ENCODE peak calls at places on chromosomes 4 and X, in seven cellular contexts. X is vagina, R is heart left ventricle, T is PC-3, L is IMR-90, J is left lung, W is AG04450. O is an unnamed sample.

GRCh38 chr4:17805580-17805979 is 5.0 kb downstream of the DCAF16 start:
- DNase-seq in T (no peak), R (no peak), W (no peak), L (no peak), J (no peak), X (no peak), O (no peak)

GRCh38 chr4:118910221-118910620 is 21.6 kb downstream of the SYNPO2 start:
- DNase-seq in R (no peak), W (no peak), T (no peak), X (no peak), L (peak), J (no peak), O (no peak)

GRCh38 chr4:97646997-97647396 is 496.3 kb downstream of the STPG2 start:
- DNase-seq in T (peak), R (no peak), J (no peak), L (no peak), W (no peak), X (no peak), O (no peak)

GRCh38 chr4:175536852-175537453 is 275.1 kb downstream of the GPM6A start:
- DNase-seq in X (no peak), T (peak), J (no peak), W (peak), R (no peak), L (peak), O (no peak)

GRCh38 chr4:182927505-182927904 is 10.3 kb upstream of the DCTD start:
- DNase-seq in R (no peak), X (no peak), T (no peak), W (no peak), J (no peak), L (no peak), O (no peak)

GRCh38 chrX:11386001-11386523 is 92.8 kb downstream of the AMELX start:
- DNase-seq in R (no peak), T (peak), J (no peak), W (peak), L (peak), X (no peak), O (no peak)

GRCh38 chr4:132934901-132935300 is 214.2 kb upstream of the PCDH10 start:
- DNase-seq in T (no peak), R (no peak), X (no peak), L (no peak), J (no peak), W (no peak), O (no peak)

GRCh38 chr4:1215347-1216075 is 33.4 kb downstream of the CTBP1 start:
- DNase-seq in J (no peak), L (no peak), T (no peak), X (no peak), W (no peak), R (no peak), O (no peak)

GRCh38 chr4:25029479-25030282 is 1.1 kb downstream of the LGI2 start:
- DNase-seq in W (no peak), X (no peak), T (no peak), R (no peak), L (no peak), J (no peak), O (no peak)

GRCh38 chr4:25030283-25031076 is at the start of gene LGI2:
- DNase-seq in W (no peak), X (no peak), R (peak), J (peak), L (no peak), T (peak), O (peak)

GRCh38 chr4:25031077-25031606 is 396 bp upstream of the LGI2 start:
- DNase-seq in R (peak), L (no peak), T (no peak), W (no peak), J (no peak), X (no peak), O (peak)

DNA sequence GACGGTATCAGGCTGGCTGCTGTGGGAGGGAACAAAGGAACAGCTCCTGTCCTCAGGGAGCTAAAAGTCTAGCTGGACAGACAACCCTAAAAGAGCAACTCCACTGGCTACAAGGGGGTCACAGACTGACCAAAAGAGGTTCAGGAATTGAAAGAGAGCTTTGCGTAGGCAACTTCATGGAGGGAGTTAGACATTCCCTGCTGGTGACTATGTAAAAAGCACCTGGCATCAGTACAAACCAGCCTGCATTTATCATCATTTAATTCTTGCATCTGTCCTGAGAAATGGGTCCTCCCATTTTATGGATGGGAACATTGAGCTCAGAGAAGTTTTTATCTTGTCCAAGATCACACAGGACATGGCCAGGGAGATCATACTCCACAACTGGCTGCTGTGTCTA is 1.4 kb upstream of the LGI2 start:
- DNase-seq in X (no peak), J (no peak), W (no peak), T (peak), L (peak), R (no peak), O (no peak)
- TF ChIP-seq CTCF in X (no peak), J (no peak), W (no peak), T (no peak), L (no peak), R (no peak), O (peak)

GRCh38 chr4:140641105-140641555 is 72.4 kb upstream of the UCP1 start:
- DNase-seq in R (no peak), L (no peak), W (no peak), T (no peak), J (no peak), X (no peak), O (no peak)
- H3K27ac ChIP-seq in R (no peak), L (no peak), W (no peak), T (no peak), J (peak), X (no peak), O (no peak)

DNA sequence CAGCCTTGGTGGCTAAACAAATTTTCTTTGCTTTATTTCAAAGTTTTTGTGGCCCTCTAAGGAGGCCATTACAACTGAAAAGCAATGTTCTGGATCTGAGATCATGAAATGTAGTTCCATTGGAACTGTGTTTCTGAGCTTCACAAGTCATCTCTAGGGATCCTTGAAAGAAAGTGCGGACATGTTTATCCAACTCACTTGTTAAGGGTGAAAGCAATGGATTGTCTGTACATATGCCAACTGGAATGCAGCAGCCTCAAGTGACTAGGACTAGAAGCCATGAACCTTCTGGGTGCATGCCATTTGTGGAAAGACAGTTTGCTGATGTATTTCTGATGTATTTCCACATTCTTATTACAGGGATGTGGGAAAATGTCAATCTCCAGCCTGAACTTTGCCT is 36.7 kb upstream of the KLHL13 start:
- DNase-seq in W (no peak), J (no peak), L (no peak), T (no peak), R (no peak), X (no peak), O (no peak)
- TF ChIP-seq CTCF in W (no peak), J (no peak), L (no peak), T (no peak), R (no peak), X (no peak), O (no peak)

GRCh38 chrX:136049608-136050007 is 64.4 kb downstream of the SLC9A6 start:
- DNase-seq in X (peak), W (no peak), T (no peak), L (no peak), R (no peak), J (no peak), O (no peak)
- H3K27ac ChIP-seq in X (no peak), W (no peak), T (no peak), L (no peak), R (no peak), J (no peak), O (no peak)

GRCh38 chrX:145826466-145826865 is 8.8 kb downstream of the SLITRK2 start:
- DNase-seq in L (no peak), W (no peak), R (no peak), X (no peak), J (no peak), T (no peak), O (no peak)

GRCh38 chrX:145821291-145821897 is 3.8 kb downstream of the SLITRK2 start:
- DNase-seq in L (no peak), J (no peak), X (no peak), R (no peak), W (no peak), T (no peak), O (peak)

GRCh38 chrX:145823132-145823531 is 5.5 kb downstream of the SLITRK2 start:
- DNase-seq in X (no peak), W (no peak), L (no peak), R (no peak), J (no peak), T (no peak), O (no peak)

GRCh38 chrX:145821898-145822567 is 4.4 kb downstream of the SLITRK2 start:
- DNase-seq in X (no peak), J (no peak), R (no peak), T (no peak), W (no peak), L (no peak), O (no peak)

GRCh38 chrX:145825896-145826295 is 8.3 kb downstream of the SLITRK2 start:
- DNase-seq in J (no peak), T (peak), L (no peak), R (no peak), W (no peak), X (no peak), O (no peak)
- TF ChIP-seq CTCF in J (no peak), T (peak), L (peak), R (peak), W (no peak), X (no peak), O (no peak)

O was measured in WERI-Rb-1.